ENCODE peak calls at places on chromosomes 1 and 21, in seven cellular contexts. One of them, this sample, is unnamed. For H3K27me3 and H3K9me3, the result is how much of the 10 kb centered on the place peaks cover.

GRCh38 chr1:22750671-22751016 is 40.0 kb downstream of the EPHB2 start:
- DNase-seq in naive thymus-derived CD4-positive, alpha-beta T cell: no peak
- DNase-seq in lung: no peak
- DNase-seq in CD4-positive, alpha-beta T cell: no peak
- DNase-seq in hepatocyte: peak
- DNase-seq in upper lobe of left lung: peak
- DNase-seq in endodermal cell: no peak
- DNase-seq in this sample: peak

GRCh38 chr1:93111065-93111464 is 32.0 kb downstream of the MTF2 start:
- DNase-seq in naive thymus-derived CD4-positive, alpha-beta T cell: no peak
- DNase-seq in lung: no peak
- DNase-seq in CD4-positive, alpha-beta T cell: no peak
- DNase-seq in hepatocyte: no peak
- DNase-seq in upper lobe of left lung: no peak
- DNase-seq in endodermal cell: no peak
- DNase-seq in this sample: no peak

GRCh38 chr1:185862235-185862634 is 128.0 kb downstream of the HMCN1 start:
- DNase-seq in naive thymus-derived CD4-positive, alpha-beta T cell: no peak
- DNase-seq in lung: no peak
- DNase-seq in CD4-positive, alpha-beta T cell: no peak
- DNase-seq in hepatocyte: peak
- DNase-seq in upper lobe of left lung: no peak
- DNase-seq in endodermal cell: no peak
- DNase-seq in this sample: no peak

GRCh38 chr1:100928128-100928527 is 32.2 kb downstream of the SLC30A7 start:
- DNase-seq in naive thymus-derived CD4-positive, alpha-beta T cell: peak
- DNase-seq in lung: no peak
- DNase-seq in CD4-positive, alpha-beta T cell: no peak
- DNase-seq in hepatocyte: no peak
- DNase-seq in upper lobe of left lung: no peak
- DNase-seq in endodermal cell: peak
- DNase-seq in this sample: no peak

GRCh38 chr1:246508897-246509688 is 2.0 kb upstream of the SMYD3 start:
- DNase-seq in naive thymus-derived CD4-positive, alpha-beta T cell: no peak
- DNase-seq in lung: no peak
- DNase-seq in CD4-positive, alpha-beta T cell: no peak
- DNase-seq in hepatocyte: no peak
- DNase-seq in upper lobe of left lung: no peak
- DNase-seq in endodermal cell: no peak
- DNase-seq in this sample: no peak

GRCh38 chr1:22285545-22286396 is 142.9 kb upstream of the WNT4 start:
- DNase-seq in naive thymus-derived CD4-positive, alpha-beta T cell: no peak
- DNase-seq in lung: no peak
- DNase-seq in CD4-positive, alpha-beta T cell: no peak
- DNase-seq in hepatocyte: no peak
- DNase-seq in upper lobe of left lung: peak
- DNase-seq in endodermal cell: no peak
- DNase-seq in this sample: no peak

GRCh38 chr1:54542120-54542961 is 5.7 kb upstream of the ACOT11 start:
- DNase-seq in naive thymus-derived CD4-positive, alpha-beta T cell: peak
- DNase-seq in lung: peak
- DNase-seq in CD4-positive, alpha-beta T cell: peak
- DNase-seq in hepatocyte: peak
- DNase-seq in upper lobe of left lung: peak
- DNase-seq in endodermal cell: peak
- DNase-seq in this sample: peak

GRCh38 chr1:53074313-53075154 is 12.5 kb downstream of the PODN start:
- DNase-seq in naive thymus-derived CD4-positive, alpha-beta T cell: no peak
- DNase-seq in lung: no peak
- DNase-seq in CD4-positive, alpha-beta T cell: no peak
- DNase-seq in hepatocyte: no peak
- DNase-seq in upper lobe of left lung: no peak
- DNase-seq in endodermal cell: peak
- DNase-seq in this sample: peak

GRCh38 chr1:231853588-231854207 is 227.1 kb downstream of the DISC1 start:
- DNase-seq in naive thymus-derived CD4-positive, alpha-beta T cell: no peak
- DNase-seq in lung: no peak
- DNase-seq in CD4-positive, alpha-beta T cell: no peak
- DNase-seq in hepatocyte: no peak
- DNase-seq in upper lobe of left lung: no peak
- DNase-seq in endodermal cell: no peak
- DNase-seq in this sample: no peak

GRCh38 chr1:68113961-68114360 is 63.5 kb upstream of the DIRAS3 start:
- DNase-seq in naive thymus-derived CD4-positive, alpha-beta T cell: no peak
- DNase-seq in lung: no peak
- DNase-seq in CD4-positive, alpha-beta T cell: no peak
- DNase-seq in hepatocyte: no peak
- DNase-seq in upper lobe of left lung: no peak
- DNase-seq in endodermal cell: peak
- DNase-seq in this sample: no peak

GRCh38 chr1:32539584-32540571 is 651 bp downstream of the ZBTB8A start:
- DNase-seq in naive thymus-derived CD4-positive, alpha-beta T cell: no peak
- DNase-seq in lung: no peak
- DNase-seq in CD4-positive, alpha-beta T cell: no peak
- DNase-seq in hepatocyte: peak
- DNase-seq in upper lobe of left lung: peak
- DNase-seq in endodermal cell: peak
- DNase-seq in this sample: no peak

GRCh38 chr1:186442651-186443114 is 18.2 kb downstream of the PDC start:
- DNase-seq in naive thymus-derived CD4-positive, alpha-beta T cell: no peak
- DNase-seq in lung: no peak
- DNase-seq in CD4-positive, alpha-beta T cell: no peak
- DNase-seq in hepatocyte: no peak
- DNase-seq in upper lobe of left lung: no peak
- DNase-seq in endodermal cell: no peak
- DNase-seq in this sample: no peak

GRCh38 chr1:59061876-59062275 is 235.0 kb upstream of the FGGY start:
- DNase-seq in naive thymus-derived CD4-positive, alpha-beta T cell: no peak
- DNase-seq in lung: peak
- DNase-seq in CD4-positive, alpha-beta T cell: no peak
- DNase-seq in hepatocyte: peak
- DNase-seq in upper lobe of left lung: peak
- DNase-seq in endodermal cell: no peak
- DNase-seq in this sample: no peak

GRCh38 chr1:51324271-51325010 is 5.9 kb downstream of the TTC39A start:
- DNase-seq in naive thymus-derived CD4-positive, alpha-beta T cell: no peak
- DNase-seq in lung: no peak
- DNase-seq in CD4-positive, alpha-beta T cell: no peak
- DNase-seq in hepatocyte: no peak
- DNase-seq in upper lobe of left lung: no peak
- DNase-seq in endodermal cell: no peak
- DNase-seq in this sample: no peak

GRCh38 chr1:221576268-221576667 is 165.6 kb downstream of the DUSP10 start:
- DNase-seq in naive thymus-derived CD4-positive, alpha-beta T cell: no peak
- DNase-seq in lung: no peak
- DNase-seq in CD4-positive, alpha-beta T cell: no peak
- DNase-seq in hepatocyte: no peak
- DNase-seq in upper lobe of left lung: no peak
- DNase-seq in endodermal cell: no peak
- DNase-seq in this sample: no peak

GRCh38 chr1:227786673-227787512 is 28.6 kb upstream of the PRSS38 start:
- DNase-seq in naive thymus-derived CD4-positive, alpha-beta T cell: peak
- DNase-seq in lung: peak
- DNase-seq in CD4-positive, alpha-beta T cell: no peak
- DNase-seq in hepatocyte: no peak
- DNase-seq in upper lobe of left lung: no peak
- DNase-seq in endodermal cell: peak
- DNase-seq in this sample: peak
- H3K27me3 ChIP-seq in naive thymus-derived CD4-positive, alpha-beta T cell: under half
- H3K27me3 ChIP-seq in lung: under half
- H3K27me3 ChIP-seq in CD4-positive, alpha-beta T cell: under half
- H3K27me3 ChIP-seq in hepatocyte: under half
- H3K27me3 ChIP-seq in upper lobe of left lung: under half
- H3K27me3 ChIP-seq in endodermal cell: under half
- H3K27me3 ChIP-seq in this sample: under half

GRCh38 chr1:41314781-41315481 is 46.3 kb upstream of the FOXO6 start:
- DNase-seq in naive thymus-derived CD4-positive, alpha-beta T cell: no peak
- DNase-seq in lung: no peak
- DNase-seq in CD4-positive, alpha-beta T cell: no peak
- DNase-seq in hepatocyte: peak
- DNase-seq in upper lobe of left lung: no peak
- DNase-seq in endodermal cell: no peak
- DNase-seq in this sample: no peak
- H3K9me3 ChIP-seq in naive thymus-derived CD4-positive, alpha-beta T cell: under half
- H3K9me3 ChIP-seq in lung: under half
- H3K9me3 ChIP-seq in CD4-positive, alpha-beta T cell: under half
- H3K9me3 ChIP-seq in hepatocyte: under half
- H3K9me3 ChIP-seq in upper lobe of left lung: under half
- H3K9me3 ChIP-seq in endodermal cell: under half
- H3K9me3 ChIP-seq in this sample: under half

DNA sequence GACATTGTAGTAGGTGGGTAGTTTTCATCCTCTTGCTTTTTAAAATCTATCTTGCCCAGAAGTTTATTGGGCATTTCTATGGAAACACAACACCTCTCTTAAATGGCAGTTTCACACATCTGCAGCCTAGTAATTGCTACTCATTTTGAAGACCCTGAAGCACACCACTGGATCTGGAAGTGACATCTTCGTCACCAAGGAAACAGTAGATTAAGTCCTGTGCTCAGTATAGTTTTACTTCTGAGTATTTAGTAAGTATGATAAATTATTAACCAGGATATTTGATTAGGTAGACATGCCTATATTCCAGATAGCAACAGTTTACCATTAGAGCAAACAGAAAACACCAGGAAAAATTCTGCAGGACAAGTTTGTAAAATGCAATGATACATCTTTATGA is 48.7 kb downstream of the UCK2 start:
- DNase-seq in naive thymus-derived CD4-positive, alpha-beta T cell: no peak
- DNase-seq in lung: no peak
- DNase-seq in CD4-positive, alpha-beta T cell: no peak
- DNase-seq in hepatocyte: no peak
- DNase-seq in upper lobe of left lung: no peak
- DNase-seq in endodermal cell: no peak
- DNase-seq in this sample: no peak
- H3K27me3 ChIP-seq in naive thymus-derived CD4-positive, alpha-beta T cell: under half
- H3K27me3 ChIP-seq in lung: under half
- H3K27me3 ChIP-seq in CD4-positive, alpha-beta T cell: under half
- H3K27me3 ChIP-seq in hepatocyte: under half
- H3K27me3 ChIP-seq in upper lobe of left lung: under half
- H3K27me3 ChIP-seq in endodermal cell: under half
- H3K27me3 ChIP-seq in this sample: under half

DNA sequence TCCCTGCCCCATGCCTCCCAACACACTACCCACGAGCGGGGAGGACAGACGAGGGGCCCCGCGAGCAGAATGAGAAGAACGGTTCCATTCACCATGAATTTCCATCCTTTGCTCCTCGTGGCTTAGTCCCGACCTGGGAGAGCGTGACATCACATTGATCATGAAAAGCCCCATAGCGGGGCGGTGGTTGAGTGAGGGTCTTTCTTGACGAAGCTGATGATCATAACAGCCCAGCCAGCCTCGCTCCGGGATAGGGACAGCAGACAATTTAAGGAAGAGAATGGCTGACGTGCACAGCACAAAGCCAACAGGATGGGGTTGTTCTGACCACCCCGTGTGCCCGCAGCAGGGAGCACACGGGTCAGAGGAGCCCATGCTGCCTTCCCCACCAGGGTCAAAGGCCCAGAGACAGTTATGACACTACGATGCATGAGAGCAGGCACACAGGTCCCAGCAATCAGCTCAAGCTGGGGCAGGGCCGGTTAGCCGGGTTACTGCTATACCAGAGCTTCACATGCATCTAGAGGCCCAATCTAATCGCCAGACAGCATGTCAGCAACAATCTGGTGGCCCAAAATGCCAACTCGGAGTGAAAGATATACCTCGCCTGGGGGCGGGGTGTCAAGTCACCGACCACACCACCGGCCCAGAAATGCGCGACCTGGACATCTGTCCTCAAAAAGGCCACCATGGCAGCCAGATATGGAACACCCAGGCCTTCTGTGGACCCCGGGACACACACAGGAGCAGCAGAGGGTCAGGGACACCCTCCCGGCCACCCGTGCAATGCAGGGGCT is 135.2 kb downstream of the LIPI start:
- DNase-seq in naive thymus-derived CD4-positive, alpha-beta T cell: no peak
- DNase-seq in lung: no peak
- DNase-seq in CD4-positive, alpha-beta T cell: no peak
- DNase-seq in hepatocyte: no peak
- DNase-seq in upper lobe of left lung: no peak
- DNase-seq in endodermal cell: no peak
- DNase-seq in this sample: no peak
- H3K9me3 ChIP-seq in naive thymus-derived CD4-positive, alpha-beta T cell: under half
- H3K9me3 ChIP-seq in lung: under half
- H3K9me3 ChIP-seq in CD4-positive, alpha-beta T cell: under half
- H3K9me3 ChIP-seq in hepatocyte: under half
- H3K9me3 ChIP-seq in upper lobe of left lung: under half
- H3K9me3 ChIP-seq in endodermal cell: under half
- H3K9me3 ChIP-seq in this sample: under half

GRCh38 chr1:62744594-62745577 is 39.0 kb upstream of the ATG4C start:
- DNase-seq in naive thymus-derived CD4-positive, alpha-beta T cell: no peak
- DNase-seq in lung: no peak
- DNase-seq in CD4-positive, alpha-beta T cell: no peak
- DNase-seq in hepatocyte: no peak
- DNase-seq in upper lobe of left lung: no peak
- DNase-seq in endodermal cell: no peak
- DNase-seq in this sample: no peak
- H3K27me3 ChIP-seq in naive thymus-derived CD4-positive, alpha-beta T cell: under half
- H3K27me3 ChIP-seq in lung: under half
- H3K27me3 ChIP-seq in CD4-positive, alpha-beta T cell: under half
- H3K27me3 ChIP-seq in hepatocyte: under half
- H3K27me3 ChIP-seq in upper lobe of left lung: under half
- H3K27me3 ChIP-seq in endodermal cell: under half
- H3K27me3 ChIP-seq in this sample: under half

GRCh38 chr21:27423906-27424595 is 457.2 kb upstream of the ADAMTS5 start:
- DNase-seq in naive thymus-derived CD4-positive, alpha-beta T cell: no peak
- DNase-seq in lung: no peak
- DNase-seq in CD4-positive, alpha-beta T cell: no peak
- DNase-seq in hepatocyte: peak
- DNase-seq in upper lobe of left lung: no peak
- DNase-seq in endodermal cell: peak
- DNase-seq in this sample: peak
- H3K9me3 ChIP-seq in naive thymus-derived CD4-positive, alpha-beta T cell: under half
- H3K9me3 ChIP-seq in lung: under half
- H3K9me3 ChIP-seq in CD4-positive, alpha-beta T cell: under half
- H3K9me3 ChIP-seq in hepatocyte: under half
- H3K9me3 ChIP-seq in upper lobe of left lung: under half
- H3K9me3 ChIP-seq in endodermal cell: under half
- H3K9me3 ChIP-seq in this sample: under half

GRCh38 chr1:220528049-220528678 is at the start of gene MARK1:
- DNase-seq in naive thymus-derived CD4-positive, alpha-beta T cell: no peak
- DNase-seq in lung: peak
- DNase-seq in CD4-positive, alpha-beta T cell: no peak
- DNase-seq in hepatocyte: peak
- DNase-seq in upper lobe of left lung: peak
- DNase-seq in endodermal cell: peak
- DNase-seq in this sample: peak
- H3K27me3 ChIP-seq in naive thymus-derived CD4-positive, alpha-beta T cell: under half
- H3K27me3 ChIP-seq in lung: under half
- H3K27me3 ChIP-seq in CD4-positive, alpha-beta T cell: half or more
- H3K27me3 ChIP-seq in hepatocyte: under half
- H3K27me3 ChIP-seq in upper lobe of left lung: under half
- H3K27me3 ChIP-seq in endodermal cell: under half
- H3K27me3 ChIP-seq in this sample: under half

DNA sequence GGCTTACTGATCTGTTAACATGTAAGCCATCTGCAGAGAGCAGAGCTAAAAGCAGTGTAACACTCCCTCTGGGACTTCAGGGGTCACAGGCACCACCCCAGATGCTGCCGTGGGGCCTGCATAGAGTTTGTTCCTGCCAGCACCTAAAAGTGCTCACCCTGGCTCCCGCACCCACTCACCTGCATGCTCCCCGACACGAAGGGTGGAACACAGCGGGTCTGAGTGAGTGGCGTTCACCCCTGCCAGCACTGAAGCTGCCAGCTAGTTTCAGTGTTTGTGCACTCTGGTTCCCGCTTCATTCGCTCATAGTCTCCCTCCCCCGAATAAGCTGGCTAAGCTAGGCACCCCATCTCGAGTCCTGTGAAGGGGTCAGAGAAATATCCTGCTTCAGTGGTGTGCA is 1681.0 kb downstream of the NCAM2 start:
- DNase-seq in naive thymus-derived CD4-positive, alpha-beta T cell: no peak
- DNase-seq in lung: no peak
- DNase-seq in CD4-positive, alpha-beta T cell: no peak
- DNase-seq in hepatocyte: no peak
- DNase-seq in upper lobe of left lung: no peak
- DNase-seq in endodermal cell: no peak
- DNase-seq in this sample: no peak
- H3K9me3 ChIP-seq in naive thymus-derived CD4-positive, alpha-beta T cell: under half
- H3K9me3 ChIP-seq in lung: under half
- H3K9me3 ChIP-seq in CD4-positive, alpha-beta T cell: under half
- H3K9me3 ChIP-seq in hepatocyte: under half
- H3K9me3 ChIP-seq in upper lobe of left lung: under half
- H3K9me3 ChIP-seq in endodermal cell: under half
- H3K9me3 ChIP-seq in this sample: under half